ENCODE peak calls at places on chromosome 7, in ten cellular contexts. One of them, this sample, is unnamed.
A peak's percentile ranks its signal among the peaks of the same experiment; 100 is the strongest.

GRCh38 chr7:46626261-46627037 is 705.4 kb upstream of the IGFBP3 start:
- DNase-seq in posterior cingulate gyrus: no peak
- DNase-seq in naive thymus-derived CD4-positive, alpha-beta T cell: no peak
- DNase-seq in osteocyte: no peak
- DNase-seq in activated CD8-positive, alpha-beta memory T cell treated with anti-CD3 and anti-CD28 coated beads, Interleukin-2, amount 10 ng/mL, durations not matched to agents 7 days and 5 days: no peak
- DNase-seq in fibroblast of pulmonary artery: no peak
- DNase-seq in amniotic stem cell: no peak
- DNase-seq in nephron progenitor cell: no peak
- DNase-seq in fibroblast of lung: no peak
- DNase-seq in stimulated activated CD4-positive, alpha-beta T cell treated with anti-CD3 and anti-CD28 coated beads, Interleukin-15, amount 100 ng/mL, for 24 hours: no peak
- DNase-seq in this sample: no peak

GRCh38 chr7:109552017-109552416 is 982.3 kb downstream of the DNAJB9 start:
- DNase-seq in amniotic stem cell: no peak
- DNase-seq in fibroblast of pulmonary artery: no peak
- DNase-seq in activated CD8-positive, alpha-beta memory T cell treated with anti-CD3 and anti-CD28 coated beads, Interleukin-2, amount 10 ng/mL, durations not matched to agents 7 days and 5 days: no peak
- DNase-seq in stimulated activated CD4-positive, alpha-beta T cell treated with anti-CD3 and anti-CD28 coated beads, Interleukin-15, amount 100 ng/mL, for 24 hours: no peak
- DNase-seq in posterior cingulate gyrus: no peak
- DNase-seq in nephron progenitor cell: no peak
- DNase-seq in fibroblast of lung: no peak
- DNase-seq in naive thymus-derived CD4-positive, alpha-beta T cell: no peak
- DNase-seq in osteocyte: no peak
- DNase-seq in this sample: no peak

GRCh38 chr7:113374924-113375323 is 256.6 kb upstream of the SMIM30 start:
- DNase-seq in posterior cingulate gyrus: no peak
- DNase-seq in naive thymus-derived CD4-positive, alpha-beta T cell: no peak
- DNase-seq in activated CD8-positive, alpha-beta memory T cell treated with anti-CD3 and anti-CD28 coated beads, Interleukin-2, amount 10 ng/mL, durations not matched to agents 7 days and 5 days: no peak
- DNase-seq in stimulated activated CD4-positive, alpha-beta T cell treated with anti-CD3 and anti-CD28 coated beads, Interleukin-15, amount 100 ng/mL, for 24 hours: no peak
- DNase-seq in fibroblast of lung: no peak
- DNase-seq in nephron progenitor cell: no peak
- DNase-seq in amniotic stem cell: no peak
- DNase-seq in osteocyte: no peak
- DNase-seq in fibroblast of pulmonary artery: no peak
- DNase-seq in this sample: no peak

GRCh38 chr7:114175140-114175539 is 239.5 kb upstream of the FOXP2 start:
- DNase-seq in fibroblast of pulmonary artery: peak; percentile 3
- DNase-seq in stimulated activated CD4-positive, alpha-beta T cell treated with anti-CD3 and anti-CD28 coated beads, Interleukin-15, amount 100 ng/mL, for 24 hours: no peak
- DNase-seq in nephron progenitor cell: no peak
- DNase-seq in activated CD8-positive, alpha-beta memory T cell treated with anti-CD3 and anti-CD28 coated beads, Interleukin-2, amount 10 ng/mL, durations not matched to agents 7 days and 5 days: no peak
- DNase-seq in amniotic stem cell: no peak
- DNase-seq in osteocyte: no peak
- DNase-seq in fibroblast of lung: peak; percentile 74
- DNase-seq in naive thymus-derived CD4-positive, alpha-beta T cell: no peak
- DNase-seq in posterior cingulate gyrus: no peak
- DNase-seq in this sample: no peak

GRCh38 chr7:158570449-158571170 is 17.0 kb downstream of the PTPRN2 start:
- DNase-seq in naive thymus-derived CD4-positive, alpha-beta T cell: no peak
- DNase-seq in fibroblast of lung: no peak
- DNase-seq in posterior cingulate gyrus: no peak
- DNase-seq in activated CD8-positive, alpha-beta memory T cell treated with anti-CD3 and anti-CD28 coated beads, Interleukin-2, amount 10 ng/mL, durations not matched to agents 7 days and 5 days: no peak
- DNase-seq in stimulated activated CD4-positive, alpha-beta T cell treated with anti-CD3 and anti-CD28 coated beads, Interleukin-15, amount 100 ng/mL, for 24 hours: no peak
- DNase-seq in fibroblast of pulmonary artery: no peak
- DNase-seq in nephron progenitor cell: no peak
- DNase-seq in osteocyte: no peak
- DNase-seq in amniotic stem cell: no peak
- DNase-seq in this sample: no peak

GRCh38 chr7:117872565-117873055 is 631 bp downstream of the CTTNBP2 start:
- DNase-seq in stimulated activated CD4-positive, alpha-beta T cell treated with anti-CD3 and anti-CD28 coated beads, Interleukin-15, amount 100 ng/mL, for 24 hours: no peak
- DNase-seq in fibroblast of pulmonary artery: no peak
- DNase-seq in activated CD8-positive, alpha-beta memory T cell treated with anti-CD3 and anti-CD28 coated beads, Interleukin-2, amount 10 ng/mL, durations not matched to agents 7 days and 5 days: no peak
- DNase-seq in naive thymus-derived CD4-positive, alpha-beta T cell: no peak
- DNase-seq in posterior cingulate gyrus: peak; percentile 52
- DNase-seq in fibroblast of lung: peak; percentile 24
- DNase-seq in amniotic stem cell: no peak
- DNase-seq in osteocyte: no peak
- DNase-seq in nephron progenitor cell: no peak
- DNase-seq in this sample: no peak

GRCh38 chr7:2163565-2163964 is 69.2 kb downstream of the MAD1L1 start:
- DNase-seq in fibroblast of pulmonary artery: no peak
- DNase-seq in amniotic stem cell: no peak
- DNase-seq in posterior cingulate gyrus: peak; percentile 14
- DNase-seq in naive thymus-derived CD4-positive, alpha-beta T cell: no peak
- DNase-seq in fibroblast of lung: no peak
- DNase-seq in stimulated activated CD4-positive, alpha-beta T cell treated with anti-CD3 and anti-CD28 coated beads, Interleukin-15, amount 100 ng/mL, for 24 hours: no peak
- DNase-seq in activated CD8-positive, alpha-beta memory T cell treated with anti-CD3 and anti-CD28 coated beads, Interleukin-2, amount 10 ng/mL, durations not matched to agents 7 days and 5 days: no peak
- DNase-seq in osteocyte: no peak
- DNase-seq in nephron progenitor cell: no peak
- DNase-seq in this sample: no peak

GRCh38 chr7:139732471-139733167 is 45.2 kb downstream of the HIPK2 start:
- DNase-seq in amniotic stem cell: no peak
- DNase-seq in fibroblast of pulmonary artery: no peak
- DNase-seq in stimulated activated CD4-positive, alpha-beta T cell treated with anti-CD3 and anti-CD28 coated beads, Interleukin-15, amount 100 ng/mL, for 24 hours: no peak
- DNase-seq in nephron progenitor cell: no peak
- DNase-seq in naive thymus-derived CD4-positive, alpha-beta T cell: no peak
- DNase-seq in osteocyte: no peak
- DNase-seq in posterior cingulate gyrus: no peak
- DNase-seq in fibroblast of lung: no peak
- DNase-seq in activated CD8-positive, alpha-beta memory T cell treated with anti-CD3 and anti-CD28 coated beads, Interleukin-2, amount 10 ng/mL, durations not matched to agents 7 days and 5 days: no peak
- DNase-seq in this sample: no peak

GRCh38 chr7:84088669-84089278 is 105.8 kb downstream of the SEMA3A start:
- DNase-seq in fibroblast of lung: peak; percentile 43
- DNase-seq in naive thymus-derived CD4-positive, alpha-beta T cell: no peak
- DNase-seq in nephron progenitor cell: no peak
- DNase-seq in fibroblast of pulmonary artery: no peak
- DNase-seq in activated CD8-positive, alpha-beta memory T cell treated with anti-CD3 and anti-CD28 coated beads, Interleukin-2, amount 10 ng/mL, durations not matched to agents 7 days and 5 days: no peak
- DNase-seq in amniotic stem cell: no peak
- DNase-seq in osteocyte: no peak
- DNase-seq in posterior cingulate gyrus: no peak
- DNase-seq in stimulated activated CD4-positive, alpha-beta T cell treated with anti-CD3 and anti-CD28 coated beads, Interleukin-15, amount 100 ng/mL, for 24 hours: no peak
- DNase-seq in this sample: no peak

GRCh38 chr7:132158166-132158565 is 418.1 kb downstream of the PLXNA4 start:
- DNase-seq in fibroblast of lung: no peak
- DNase-seq in amniotic stem cell: no peak
- DNase-seq in nephron progenitor cell: no peak
- DNase-seq in osteocyte: no peak
- DNase-seq in activated CD8-positive, alpha-beta memory T cell treated with anti-CD3 and anti-CD28 coated beads, Interleukin-2, amount 10 ng/mL, durations not matched to agents 7 days and 5 days: no peak
- DNase-seq in fibroblast of pulmonary artery: no peak
- DNase-seq in naive thymus-derived CD4-positive, alpha-beta T cell: no peak
- DNase-seq in stimulated activated CD4-positive, alpha-beta T cell treated with anti-CD3 and anti-CD28 coated beads, Interleukin-15, amount 100 ng/mL, for 24 hours: no peak
- DNase-seq in posterior cingulate gyrus: no peak
- DNase-seq in this sample: no peak